ENCODE peak calls at places on chromosomes 5 and 9, in five cellular contexts. T is vagina, N is HCT116, O is lung, J is NCI-H226. V is an unnamed sample.

GRCh38 chr5:18114161-18114802 is 480.0 kb downstream of the TAF11L14 start:
- DNase-seq in O (no peak), N (no peak), J (no peak), T (no peak), V (no peak)

GRCh38 chr5:58628626-58629025 is 45.8 kb downstream of the RAB3C start:
- DNase-seq in N (no peak), O (no peak), J (no peak), T (no peak), V (no peak)

GRCh38 chr5:179802207-179802883 is 4.3 kb downstream of the MGAT4B start:
- DNase-seq in J (no peak), T (no peak), N (no peak), O (no peak), V (no peak)

GRCh38 chr5:38453506-38453905 is 102.9 kb downstream of the LIFR start:
- DNase-seq in T (peak; percentile 34), O (no peak), J (no peak), N (no peak), V (no peak)

GRCh38 chr5:17991775-17992174 is 357.5 kb downstream of the TAF11L14 start:
- DNase-seq in N (no peak), O (no peak), J (no peak), T (no peak), V (no peak)

GRCh38 chr5:106127341-106127781 is 1543.4 kb downstream of the EFNA5 start:
- DNase-seq in T (no peak), O (no peak), N (no peak), J (peak; percentile 4), V (no peak)

GRCh38 chr9:108297025-108297424 is 558.8 kb downstream of the ACTL7B start:
- DNase-seq in O (no peak), T (no peak), N (no peak), J (no peak), V (no peak)

GRCh38 chr9:69476016-69476415 is 151.0 kb downstream of the ENTREP1 start:
- DNase-seq in T (no peak), J (no peak), N (no peak), O (no peak), V (no peak)

GRCh38 chr5:91158011-91158410 is 225.1 kb downstream of the ARRDC3 start:
- DNase-seq in J (no peak), N (no peak), T (no peak), O (no peak), V (no peak)

GRCh38 chr5:65986050-65986451 is 59.7 kb downstream of the ERBIN start:
- DNase-seq in J (peak; percentile 13), N (no peak), T (no peak), O (no peak), V (no peak)

GRCh38 chr5:58544926-58545325 is 37.9 kb upstream of the RAB3C start:
- DNase-seq in O (no peak), N (no peak), T (no peak), J (no peak), V (no peak)

GRCh38 chr5:93607367-93608258 is 24.6 kb downstream of the NR2F1 start:
- DNase-seq in T (no peak), N (no peak), O (no peak), J (peak; percentile 45), V (peak; percentile 57)

GRCh38 chr5:80181618-80182211 is 74.1 kb downstream of the SERINC5 start:
- DNase-seq in T (no peak), O (peak; percentile 80), J (peak; percentile 54), N (peak; percentile 88), V (peak; percentile 64)

GRCh38 chr5:95219411-95219810 is 65.5 kb downstream of the MCTP1 start:
- DNase-seq in N (no peak), J (no peak), O (no peak), T (no peak), V (no peak)

GRCh38 chr5:172059661-172060100 is 53.2 kb upstream of the FBXW11 start:
- DNase-seq in J (no peak), N (no peak), T (no peak), O (no peak), V (peak; percentile 29)

GRCh38 chr9:125511780-125512179 is 195.2 kb downstream of the MAPKAP1 start:
- DNase-seq in O (no peak), N (no peak), J (no peak), T (no peak), V (no peak)

GRCh38 chr5:31987985-31988710 is 186.0 kb downstream of the GOLPH3 start:
- DNase-seq in N (peak; percentile 77), T (no peak), J (peak; percentile 97), O (no peak), V (peak; percentile 26)

GRCh38 chr5:73155541-73156222 is 17.3 kb upstream of the TMEM174 start:
- DNase-seq in T (no peak), J (no peak), O (no peak), N (no peak), V (no peak)

GRCh38 chr5:144142030-144142825 is 28.2 kb downstream of the YIPF5 start:
- DNase-seq in J (peak; percentile 31), T (no peak), N (peak; percentile 12), O (no peak), V (peak; percentile 60)

GRCh38 chr9:29656641-29657406 is 2083.5 kb upstream of the C9orf72 start:
- DNase-seq in T (no peak), N (no peak), O (no peak), J (no peak), V (no peak)

GRCh38 chr9:35864695-35865255 is 5.4 kb downstream of the OR13J1 start:
- DNase-seq in J (no peak), O (no peak), N (no peak), T (no peak), V (no peak)

GRCh38 chr5:151270599-151270998 is 17.6 kb downstream of the GM2A start:
- DNase-seq in J (peak; percentile 55), O (no peak), T (no peak), N (no peak), V (peak; percentile 21)

GRCh38 chr5:76273491-76273890 is 129.6 kb upstream of the IQGAP2 start:
- DNase-seq in N (no peak), J (no peak), T (no peak), O (no peak), V (no peak)

V was measured in A549.